ENCODE peak calls at places on chromosome 21, in eight cellular contexts. One of them, this sample, is unnamed.

GRCh38 chr21:26653431-26653830 is 80.3 kb upstream of the CYYR1 start:
- DNase-seq in spleen: no peak
- DNase-seq in transverse colon: no peak
- DNase-seq in suprapubic skin: no peak
- DNase-seq in upper lobe of left lung: no peak
- DNase-seq in K562: no peak
- DNase-seq in SK-N-MC: no peak
- DNase-seq in GM23338: no peak
- DNase-seq in this sample: no peak

GRCh38 chr21:42840411-42841155 is 38.8 kb downstream of the WDR4 start:
- DNase-seq in K562: no peak
- DNase-seq in SK-N-MC: no peak
- DNase-seq in transverse colon: no peak
- DNase-seq in GM23338: no peak
- DNase-seq in spleen: peak
- DNase-seq in upper lobe of left lung: no peak
- DNase-seq in suprapubic skin: peak
- DNase-seq in this sample: no peak

GRCh38 chr21:31222142-31222541 is 121.9 kb downstream of the TIAM1 start:
- DNase-seq in GM23338: no peak
- DNase-seq in upper lobe of left lung: no peak
- DNase-seq in spleen: no peak
- DNase-seq in suprapubic skin: no peak
- DNase-seq in K562: no peak
- DNase-seq in SK-N-MC: no peak
- DNase-seq in transverse colon: no peak
- DNase-seq in this sample: no peak

GRCh38 chr21:28215214-28215954 is 777.3 kb downstream of the LTN1 start:
- DNase-seq in suprapubic skin: no peak
- DNase-seq in spleen: no peak
- DNase-seq in transverse colon: no peak
- DNase-seq in SK-N-MC: no peak
- DNase-seq in K562: no peak
- DNase-seq in upper lobe of left lung: no peak
- DNase-seq in GM23338: no peak
- DNase-seq in this sample: no peak

GRCh38 chr21:28624626-28625025 is 368.1 kb downstream of the LTN1 start:
- DNase-seq in spleen: no peak
- DNase-seq in transverse colon: no peak
- DNase-seq in GM23338: no peak
- DNase-seq in SK-N-MC: no peak
- DNase-seq in K562: no peak
- DNase-seq in upper lobe of left lung: no peak
- DNase-seq in suprapubic skin: no peak
- DNase-seq in this sample: no peak

GRCh38 chr21:45330851-45331261 is 43.2 kb upstream of the POFUT2 start:
- DNase-seq in GM23338: no peak
- DNase-seq in K562: no peak
- DNase-seq in SK-N-MC: no peak
- DNase-seq in spleen: peak
- DNase-seq in upper lobe of left lung: peak
- DNase-seq in suprapubic skin: no peak
- DNase-seq in transverse colon: no peak
- DNase-seq in this sample: no peak

GRCh38 chr21:15604424-15604823 is 125.4 kb upstream of the USP25 start:
- DNase-seq in transverse colon: no peak
- DNase-seq in suprapubic skin: no peak
- DNase-seq in spleen: no peak
- DNase-seq in GM23338: peak
- DNase-seq in SK-N-MC: no peak
- DNase-seq in K562: no peak
- DNase-seq in upper lobe of left lung: no peak
- DNase-seq in this sample: no peak

GRCh38 chr21:29092102-29092959 is 18.9 kb upstream of the CCT8 start:
- DNase-seq in upper lobe of left lung: no peak
- DNase-seq in SK-N-MC: no peak
- DNase-seq in GM23338: no peak
- DNase-seq in suprapubic skin: no peak
- DNase-seq in K562: no peak
- DNase-seq in transverse colon: no peak
- DNase-seq in spleen: no peak
- DNase-seq in this sample: no peak

GRCh38 chr21:34201441-34201838 is 128.1 kb downstream of the MRPS6 start:
- DNase-seq in K562: no peak
- DNase-seq in GM23338: no peak
- DNase-seq in spleen: no peak
- DNase-seq in transverse colon: no peak
- DNase-seq in SK-N-MC: no peak
- DNase-seq in upper lobe of left lung: no peak
- DNase-seq in suprapubic skin: no peak
- DNase-seq in this sample: no peak

GRCh38 chr21:34198232-34199120 is 125.1 kb downstream of the MRPS6 start:
- DNase-seq in upper lobe of left lung: no peak
- DNase-seq in K562: no peak
- DNase-seq in transverse colon: no peak
- DNase-seq in suprapubic skin: no peak
- DNase-seq in GM23338: no peak
- DNase-seq in spleen: no peak
- DNase-seq in SK-N-MC: no peak
- DNase-seq in this sample: no peak

GRCh38 chr21:34199121-34199910 is 125.9 kb downstream of the MRPS6 start:
- DNase-seq in suprapubic skin: no peak
- DNase-seq in GM23338: no peak
- DNase-seq in transverse colon: no peak
- DNase-seq in spleen: no peak
- DNase-seq in upper lobe of left lung: no peak
- DNase-seq in SK-N-MC: no peak
- DNase-seq in K562: no peak
- DNase-seq in this sample: no peak

GRCh38 chr21:34201001-34201400 is 127.6 kb downstream of the MRPS6 start:
- DNase-seq in K562: no peak
- DNase-seq in transverse colon: no peak
- DNase-seq in upper lobe of left lung: no peak
- DNase-seq in suprapubic skin: no peak
- DNase-seq in spleen: no peak
- DNase-seq in SK-N-MC: no peak
- DNase-seq in GM23338: no peak
- DNase-seq in this sample: no peak

DNA sequence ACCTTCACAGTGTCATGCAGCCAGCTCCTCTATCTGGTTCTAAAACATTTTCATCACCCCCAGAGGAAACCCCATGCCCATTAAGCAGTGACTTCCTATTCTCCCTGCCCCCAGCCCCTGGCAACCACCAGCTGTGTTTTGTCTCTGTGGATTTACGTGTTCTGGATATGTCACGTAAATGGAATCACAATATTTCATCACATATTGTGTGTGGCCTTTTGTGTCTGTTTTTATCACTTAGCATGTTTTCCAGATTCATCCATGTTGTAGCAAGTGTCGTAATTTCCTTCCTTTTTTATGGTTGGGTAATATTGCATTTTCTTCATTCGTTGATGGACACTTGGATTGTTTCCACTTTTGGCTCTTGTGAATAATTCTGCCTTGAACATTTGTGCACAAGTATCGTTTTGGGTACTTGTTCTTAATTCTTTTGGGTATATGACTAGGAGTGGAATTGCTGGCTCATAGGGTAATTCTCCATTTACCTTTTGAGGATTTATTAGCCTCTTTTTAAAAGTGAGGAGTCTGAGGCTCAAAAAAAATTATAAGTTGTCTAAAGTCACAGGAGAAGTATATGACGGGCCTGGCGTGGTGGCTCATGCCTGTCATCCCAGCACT is 127.0 kb downstream of the MRPS6 start:
- DNase-seq in K562: no peak
- DNase-seq in SK-N-MC: no peak
- DNase-seq in spleen: no peak
- DNase-seq in GM23338: no peak
- DNase-seq in transverse colon: no peak
- DNase-seq in suprapubic skin: no peak
- DNase-seq in upper lobe of left lung: no peak
- DNase-seq in this sample: no peak
- TF ChIP-seq POLR2AphosphoS5 in K562: no peak
- TF ChIP-seq POLR2AphosphoS5 in SK-N-MC: no peak
- TF ChIP-seq POLR2AphosphoS5 in spleen: peak
- TF ChIP-seq POLR2AphosphoS5 in GM23338: no peak
- TF ChIP-seq POLR2AphosphoS5 in transverse colon: peak
- TF ChIP-seq POLR2AphosphoS5 in suprapubic skin: no peak
- TF ChIP-seq POLR2AphosphoS5 in upper lobe of left lung: peak
- TF ChIP-seq POLR2AphosphoS5 in this sample: no peak

GRCh38 chr21:38167345-38167744 is 89.4 kb upstream of the KCNJ15 start:
- DNase-seq in SK-N-MC: no peak
- DNase-seq in spleen: no peak
- DNase-seq in suprapubic skin: no peak
- DNase-seq in K562: no peak
- DNase-seq in transverse colon: no peak
- DNase-seq in upper lobe of left lung: no peak
- DNase-seq in GM23338: no peak
- DNase-seq in this sample: no peak

GRCh38 chr21:38175321-38175720 is 81.5 kb upstream of the KCNJ15 start:
- DNase-seq in upper lobe of left lung: no peak
- DNase-seq in GM23338: no peak
- DNase-seq in spleen: no peak
- DNase-seq in SK-N-MC: no peak
- DNase-seq in suprapubic skin: no peak
- DNase-seq in transverse colon: no peak
- DNase-seq in K562: no peak
- DNase-seq in this sample: no peak

GRCh38 chr21:38170283-38170682 is 86.5 kb upstream of the KCNJ15 start:
- DNase-seq in SK-N-MC: no peak
- DNase-seq in upper lobe of left lung: no peak
- DNase-seq in GM23338: peak
- DNase-seq in K562: no peak
- DNase-seq in suprapubic skin: no peak
- DNase-seq in transverse colon: no peak
- DNase-seq in spleen: no peak
- DNase-seq in this sample: peak

GRCh38 chr21:38171723-38172344 is 85.0 kb upstream of the KCNJ15 start:
- DNase-seq in upper lobe of left lung: no peak
- DNase-seq in transverse colon: no peak
- DNase-seq in K562: no peak
- DNase-seq in GM23338: peak
- DNase-seq in suprapubic skin: no peak
- DNase-seq in spleen: no peak
- DNase-seq in SK-N-MC: no peak
- DNase-seq in this sample: no peak

DNA sequence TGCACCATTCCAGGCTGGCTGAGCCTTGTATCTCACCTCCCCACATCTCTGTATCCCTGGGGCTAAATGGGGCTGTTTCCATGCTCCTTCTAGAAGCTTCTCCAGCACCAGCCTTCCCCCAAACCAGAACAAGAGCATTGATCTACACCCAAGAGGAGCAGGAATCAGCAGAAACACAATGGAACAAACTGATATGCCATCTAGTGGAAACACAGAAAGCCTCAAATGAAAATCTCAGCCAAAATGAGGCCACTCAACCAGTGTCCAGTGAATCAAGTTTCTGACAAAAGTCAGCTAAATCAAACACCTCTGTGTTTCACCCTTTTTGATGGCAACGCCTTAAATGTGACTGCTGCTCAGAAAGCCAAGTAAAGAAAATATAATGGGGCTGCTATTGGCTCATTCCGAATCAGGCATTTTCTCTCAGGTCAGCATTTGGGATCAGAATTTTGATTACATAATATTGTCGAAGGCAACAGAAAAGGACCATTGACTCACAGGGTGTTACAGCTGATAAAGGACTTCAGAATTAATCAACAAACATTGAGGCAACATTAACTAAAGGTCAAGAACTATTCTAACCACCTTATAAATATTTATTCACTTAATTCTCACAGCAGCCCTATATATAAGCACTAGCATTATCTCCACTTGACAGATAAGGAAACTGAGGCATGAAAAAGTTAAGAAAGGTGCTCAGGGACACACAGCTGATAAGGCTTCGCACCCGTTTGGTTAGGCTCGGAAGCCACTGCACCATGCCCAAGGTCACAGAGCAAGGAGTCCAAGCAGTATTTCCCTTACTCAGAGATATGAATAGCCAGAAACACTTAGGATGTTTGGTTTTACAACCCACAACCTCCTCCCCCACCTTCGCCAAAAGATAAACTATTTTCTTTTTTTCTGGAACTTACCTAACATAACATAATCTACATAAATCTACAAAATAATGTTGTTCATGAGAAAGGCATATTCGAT is 85.8 kb upstream of the KCNJ15 start:
- DNase-seq in GM23338: peak
- DNase-seq in suprapubic skin: no peak
- DNase-seq in transverse colon: no peak
- DNase-seq in K562: no peak
- DNase-seq in SK-N-MC: no peak
- DNase-seq in upper lobe of left lung: no peak
- DNase-seq in spleen: no peak
- DNase-seq in this sample: no peak
- H3K27ac ChIP-seq in GM23338: peak
- H3K27ac ChIP-seq in suprapubic skin: no peak
- H3K27ac ChIP-seq in transverse colon: no peak
- H3K27ac ChIP-seq in K562: no peak
- H3K27ac ChIP-seq in SK-N-MC: no peak
- H3K27ac ChIP-seq in upper lobe of left lung: peak
- H3K27ac ChIP-seq in spleen: peak
- H3K27ac ChIP-seq in this sample: no peak

GRCh38 chr21:41437754-41438153 is 11.7 kb downstream of the MX1 start:
- DNase-seq in suprapubic skin: no peak
- DNase-seq in spleen: no peak
- DNase-seq in GM23338: no peak
- DNase-seq in K562: no peak
- DNase-seq in upper lobe of left lung: no peak
- DNase-seq in transverse colon: no peak
- DNase-seq in SK-N-MC: no peak
- DNase-seq in this sample: no peak
- TF ChIP-seq POLR2AphosphoS5 in suprapubic skin: no peak
- TF ChIP-seq POLR2AphosphoS5 in spleen: no peak
- TF ChIP-seq POLR2AphosphoS5 in GM23338: no peak
- TF ChIP-seq POLR2AphosphoS5 in K562: no peak
- TF ChIP-seq POLR2AphosphoS5 in upper lobe of left lung: no peak
- TF ChIP-seq POLR2AphosphoS5 in transverse colon: no peak
- TF ChIP-seq POLR2AphosphoS5 in SK-N-MC: no peak
- TF ChIP-seq POLR2AphosphoS5 in this sample: no peak

GRCh38 chr21:44297525-44298290 is 2.1 kb upstream of the PFKL start:
- DNase-seq in transverse colon: peak
- DNase-seq in GM23338: peak
- DNase-seq in K562: peak
- DNase-seq in suprapubic skin: peak
- DNase-seq in SK-N-MC: peak
- DNase-seq in spleen: peak
- DNase-seq in upper lobe of left lung: peak
- DNase-seq in this sample: peak

GRCh38 chr21:44298301-44298700 is 1.6 kb upstream of the PFKL start:
- DNase-seq in suprapubic skin: no peak
- DNase-seq in SK-N-MC: no peak
- DNase-seq in K562: no peak
- DNase-seq in GM23338: no peak
- DNase-seq in spleen: no peak
- DNase-seq in transverse colon: no peak
- DNase-seq in upper lobe of left lung: no peak
- DNase-seq in this sample: no peak

GRCh38 chr21:44299458-44300261 is at the start of gene PFKL:
- DNase-seq in GM23338: peak
- DNase-seq in K562: peak
- DNase-seq in suprapubic skin: no peak
- DNase-seq in upper lobe of left lung: peak
- DNase-seq in SK-N-MC: no peak
- DNase-seq in transverse colon: peak
- DNase-seq in spleen: peak
- DNase-seq in this sample: peak

GRCh38 chr21:44300262-44300959 is 558 bp downstream of the PFKL start:
- DNase-seq in SK-N-MC: no peak
- DNase-seq in spleen: peak
- DNase-seq in GM23338: peak
- DNase-seq in suprapubic skin: peak
- DNase-seq in upper lobe of left lung: peak
- DNase-seq in transverse colon: peak
- DNase-seq in K562: peak
- DNase-seq in this sample: peak

DNA sequence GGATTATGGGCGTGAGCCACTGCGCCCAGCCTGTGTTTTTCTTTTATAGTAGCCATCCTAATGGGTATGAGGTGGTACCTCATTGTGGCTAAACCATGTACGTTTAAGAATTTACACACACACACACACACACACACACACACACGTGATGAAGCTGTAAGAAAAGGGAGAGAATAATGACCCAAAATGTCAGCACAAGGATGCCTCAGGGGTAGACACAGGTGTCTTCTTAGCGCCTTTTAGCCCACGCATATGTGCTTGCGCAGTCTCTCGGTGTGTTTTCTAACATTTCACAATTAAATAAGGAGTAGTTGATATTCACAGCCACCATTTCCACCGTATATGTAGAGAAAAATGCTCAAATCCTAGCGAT is 782 bp upstream of the PFKL start:
- DNase-seq in K562: no peak
- DNase-seq in SK-N-MC: no peak
- DNase-seq in GM23338: no peak
- DNase-seq in upper lobe of left lung: peak
- DNase-seq in spleen: no peak
- DNase-seq in transverse colon: no peak
- DNase-seq in suprapubic skin: no peak
- DNase-seq in this sample: no peak
- H3K27ac ChIP-seq in K562: peak
- H3K27ac ChIP-seq in SK-N-MC: peak
- H3K27ac ChIP-seq in GM23338: peak
- H3K27ac ChIP-seq in upper lobe of left lung: peak
- H3K27ac ChIP-seq in spleen: peak
- H3K27ac ChIP-seq in transverse colon: peak
- H3K27ac ChIP-seq in suprapubic skin: peak
- H3K27ac ChIP-seq in this sample: peak